ENCODE peak calls at places on chromosomes 16 and 17, in eight cellular contexts. U, C, H, Q, S, I, P and E are unnamed samples.

GRCh38 chr17:83083368-83084201 is 4.2 kb downstream of the METRNL start:
- DNase-seq in I (peak), Q (peak), P (peak), U (peak), S (peak), H (no peak), C (peak), E (no peak)

GRCh38 chr17:40510328-40510648 is 8.9 kb upstream of the TNS4 start:
- DNase-seq in C (peak), H (no peak), U (no peak), Q (no peak), I (no peak), P (peak), S (no peak), E (no peak)

GRCh38 chr17:10748475-10749110 is 18.8 kb upstream of the TMEM220 start:
- DNase-seq in H (no peak), P (no peak), I (no peak), C (no peak), S (no peak), U (no peak), Q (no peak), E (no peak)

GRCh38 chr17:21452377-21453143 is 76.4 kb downstream of the KCNJ12 start:
- DNase-seq in S (peak), U (peak), Q (peak), H (peak), I (peak), P (peak), C (peak), E (no peak)

GRCh38 chr17:67027031-67027628 is 17.2 kb upstream of the CACNG1 start:
- DNase-seq in Q (no peak), S (no peak), C (peak), I (no peak), P (peak), H (no peak), U (peak), E (no peak)

GRCh38 chr17:51653902-51654301 is 393.6 kb downstream of the UTP18 start:
- DNase-seq in H (no peak), P (no peak), C (no peak), I (no peak), Q (no peak), S (no peak), U (no peak), E (no peak)

GRCh38 chr16:89358030-89359005 is 132.0 kb downstream of the ANKRD11 start:
- DNase-seq in I (no peak), S (no peak), H (no peak), U (no peak), Q (peak), P (no peak), C (no peak), E (no peak)

GRCh38 chr17:46109603-46110189 is 83.5 kb downstream of the KANSL1 start:
- DNase-seq in P (no peak), C (no peak), U (no peak), I (no peak), H (no peak), S (no peak), Q (no peak), E (no peak)

GRCh38 chr17:60230358-60230757 is 80.6 kb downstream of the CA4 start:
- DNase-seq in Q (no peak), H (no peak), C (no peak), I (no peak), U (no peak), S (no peak), P (no peak), E (no peak)

GRCh38 chr17:76085731-76086366 is 6.9 kb downstream of the ZACN start:
- DNase-seq in C (no peak), I (no peak), S (no peak), H (no peak), U (no peak), P (no peak), Q (no peak), E (no peak)

GRCh38 chr16:68021490-68021889 is 1.5 kb downstream of the DDX28 start:
- DNase-seq in S (no peak), Q (no peak), P (no peak), I (no peak), U (no peak), C (no peak), H (no peak), E (no peak)

GRCh38 chr17:65173284-65173793 is 36.2 kb downstream of the RGS9 start:
- DNase-seq in P (peak), U (peak), I (peak), Q (peak), H (no peak), C (peak), S (no peak), E (no peak)

GRCh38 chr16:31087481-31087880 is 1.3 kb downstream of the PRSS53 start:
- DNase-seq in Q (no peak), U (no peak), I (no peak), S (no peak), H (no peak), P (no peak), C (no peak), E (no peak)

GRCh38 chr17:56833812-56834379 is at the start of the genes C17orf67 and DGKE:
- DNase-seq in C (peak), S (peak), Q (peak), H (peak), I (peak), U (peak), P (peak), E (peak)

GRCh38 chr16:85479972-85480726 is 133.0 kb upstream of the GSE1 start:
- DNase-seq in I (no peak), S (no peak), C (no peak), P (no peak), H (no peak), U (no peak), Q (peak), E (no peak)

GRCh38 chr16:80931985-80932720 is 74.5 kb downstream of the CMC2 start:
- DNase-seq in U (peak), I (no peak), Q (peak), H (peak), P (peak), S (no peak), C (peak), E (no peak)

GRCh38 chr17:32461853-32462617 is 17.7 kb downstream of the PSMD11 start:
- DNase-seq in C (peak), Q (peak), S (no peak), P (peak), H (no peak), U (peak), I (no peak), E (no peak)

GRCh38 chr17:47700471-47701449 is 6.8 kb downstream of the TBKBP1 start:
- DNase-seq in Q (no peak), H (peak), C (no peak), U (no peak), S (no peak), P (no peak), I (no peak), E (no peak)

DNA sequence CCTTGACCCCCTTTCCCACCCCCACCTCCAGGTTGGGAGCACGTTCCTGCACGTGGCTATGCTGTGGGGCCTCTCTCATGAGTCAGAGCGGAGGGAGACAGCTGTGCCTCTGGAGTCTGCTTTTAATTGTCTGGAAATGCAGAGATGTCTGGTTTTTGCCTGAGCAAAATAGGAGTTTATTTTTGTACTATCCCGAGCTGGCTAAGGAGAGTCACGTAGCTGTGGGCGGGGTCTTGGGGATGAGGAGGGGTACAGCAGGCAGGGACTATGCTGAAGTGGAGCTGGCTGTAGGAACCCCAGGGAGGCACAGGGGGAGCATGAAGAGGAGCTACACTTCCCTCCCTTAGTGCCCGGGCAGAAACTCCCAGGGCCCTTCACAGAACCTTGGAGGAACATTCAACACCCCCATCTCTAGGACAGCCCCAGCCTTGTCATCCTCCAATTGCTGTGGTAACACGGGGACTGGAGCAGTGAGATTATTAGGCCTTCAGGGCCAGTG is 44.7 kb upstream of the LGALS9 start:
- DNase-seq in C (peak), U (no peak), Q (no peak), I (no peak), P (no peak), S (peak), H (no peak), E (no peak)
- TF ChIP-seq CTCF in C (peak), U (no peak), Q (no peak), I (no peak), P (no peak), S (peak), H (no peak), E (no peak)

DNA sequence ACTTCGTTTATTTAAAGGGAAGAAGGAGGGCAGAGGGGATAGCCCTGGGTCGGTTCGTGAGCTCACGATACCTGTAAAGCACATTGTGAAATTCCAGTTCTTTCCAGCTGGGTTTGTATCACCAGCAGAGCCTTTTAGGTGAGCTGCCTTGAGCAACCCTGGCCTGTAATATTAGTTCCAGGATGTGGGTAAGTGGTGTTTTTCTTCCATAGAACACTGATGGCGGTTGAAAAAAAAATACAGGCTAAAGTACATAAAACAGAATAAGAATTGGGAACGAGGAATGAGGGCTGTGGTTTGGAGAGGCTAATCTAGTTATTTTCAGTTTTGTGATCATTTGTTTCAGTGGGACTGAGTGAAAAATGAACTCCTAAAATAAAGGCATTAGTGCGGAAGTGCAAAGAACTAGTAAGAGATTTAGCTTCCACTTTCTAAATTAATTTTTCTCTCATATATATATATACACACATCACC is 20.6 kb downstream of the HS3ST3B1 start:
- DNase-seq in Q (no peak), H (no peak), I (no peak), P (no peak), U (no peak), C (peak), S (no peak), E (no peak)
- TF ChIP-seq CTCF in Q (no peak), H (no peak), I (no peak), P (no peak), U (no peak), C (no peak), S (no peak), E (no peak)

DNA sequence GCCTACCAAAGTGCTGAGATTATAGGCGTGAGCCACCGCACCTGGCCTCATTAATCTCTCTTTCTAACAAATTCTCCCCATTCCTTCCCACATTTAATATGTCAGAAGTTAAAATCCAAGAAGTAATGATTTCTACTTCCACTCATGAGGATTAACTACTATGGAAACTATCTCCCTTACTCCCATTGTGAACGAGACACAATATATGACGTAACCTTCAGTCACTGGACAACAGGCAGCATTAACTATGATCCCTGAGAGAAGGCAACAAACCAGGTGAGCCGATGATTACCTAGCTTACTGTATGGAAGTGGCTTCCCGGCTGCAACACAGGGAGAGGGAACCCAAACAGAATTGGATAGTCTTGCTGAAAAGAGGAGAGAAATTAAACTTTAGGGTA is 20.0 kb downstream of the GLG1 start:
- DNase-seq in Q (no peak), C (no peak), U (no peak), H (no peak), I (no peak), P (no peak), S (no peak), E (no peak)
- TF ChIP-seq CTCF in Q (no peak), C (no peak), U (no peak), H (no peak), I (no peak), P (no peak), S (no peak), E (no peak)

GRCh38 chr16:5027086-5027485 is 6.6 kb downstream of the NAGPA start:
- DNase-seq in S (no peak), P (no peak), H (no peak), Q (no peak), C (no peak), I (no peak), U (no peak), E (no peak)

GRCh38 chr16:5024632-5025031 is 9.1 kb downstream of the NAGPA start:
- DNase-seq in C (peak), U (no peak), H (no peak), S (no peak), Q (no peak), P (no peak), I (no peak), E (no peak)

GRCh38 chr16:5027575-5028235 is 6.0 kb downstream of the NAGPA start:
- DNase-seq in Q (no peak), I (no peak), S (no peak), C (no peak), H (no peak), U (no peak), P (no peak), E (no peak)

GRCh38 chr16:5026664-5027063 is 7.1 kb downstream of the NAGPA start:
- DNase-seq in H (no peak), I (no peak), Q (no peak), C (no peak), S (no peak), U (no peak), P (no peak), E (no peak)

DNA sequence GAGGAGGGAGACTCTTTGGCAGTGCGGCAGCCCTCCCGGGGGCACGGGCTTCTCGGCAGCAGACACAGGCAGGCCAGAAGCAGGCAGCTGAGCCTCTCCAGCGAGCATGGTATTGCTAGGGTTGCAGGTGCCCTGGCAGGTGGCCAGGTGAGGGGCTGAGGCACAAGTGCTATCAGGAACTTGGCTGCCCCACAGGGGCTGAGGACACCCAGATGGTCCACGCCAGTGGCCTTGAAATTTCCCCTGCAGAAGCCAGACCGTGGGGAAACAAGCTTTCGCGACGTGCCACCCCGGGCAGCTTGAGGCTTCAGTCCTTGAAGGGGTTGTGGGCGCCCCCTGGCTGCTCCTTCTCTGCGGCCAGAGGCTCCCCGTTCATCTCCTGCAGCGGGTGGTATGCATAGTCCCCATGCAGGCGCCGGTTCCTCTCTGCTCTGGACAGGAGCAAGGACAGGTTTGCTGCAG is 8.5 kb downstream of the NAGPA start:
- DNase-seq in I (no peak), H (peak), P (no peak), C (peak), U (peak), S (no peak), Q (no peak), E (no peak)
- TF ChIP-seq CTCF in I (peak), H (peak), P (no peak), C (peak), U (peak), S (peak), Q (peak), E (no peak)